ENCODE peak calls at places on chromosomes 5 and 9, in six cellular contexts. Z is SHP77, G is nucleus accumbens, I is ACHN, H is T-helper 1 cell, O is EH. L is an unnamed sample.

GRCh38 chr5:83764101-83764500 is 43.4 kb upstream of the HAPLN1 start:
- DNase-seq in I (no peak), G (no peak), H (no peak), Z (no peak), O (peak), L (no peak)

GRCh38 chr9:98778711-98779530 is 17.4 kb downstream of the ANKS6 start:
- DNase-seq in O (no peak), H (no peak), Z (no peak), I (peak), G (no peak), L (no peak)

GRCh38 chr9:79152306-79152705 is 419.5 kb upstream of the TLE4 start:
- DNase-seq in H (no peak), O (no peak), G (no peak), I (no peak), Z (no peak), L (no peak)

GRCh38 chr5:155728146-155728856 is 598.7 kb upstream of the SGCD start:
- DNase-seq in G (peak), I (no peak), O (peak), H (no peak), Z (no peak), L (peak)

GRCh38 chr5:61069150-61069549 is 93.1 kb downstream of the SMIM15 start:
- DNase-seq in H (no peak), O (no peak), G (no peak), Z (no peak), I (no peak), L (no peak)

GRCh38 chr5:23235246-23235645 is 272.2 kb upstream of the PRDM9 start:
- DNase-seq in Z (no peak), I (no peak), H (no peak), G (no peak), O (no peak), L (no peak)

GRCh38 chr9:87662808-87663528 is 63.0 kb upstream of the CTSL start:
- DNase-seq in Z (no peak), O (peak), H (no peak), G (no peak), I (peak), L (peak)

GRCh38 chr9:135474915-135475314 is 4.7 kb upstream of the PPP1R26 start:
- DNase-seq in Z (peak), G (no peak), H (no peak), I (peak), O (peak), L (no peak)

GRCh38 chr9:93192721-93193372 is 8.9 kb downstream of the WNK2 start:
- DNase-seq in G (no peak), Z (no peak), I (no peak), O (no peak), H (no peak), L (no peak)

GRCh38 chr9:111728617-111729366 is 65.9 kb downstream of the SHOC1 start:
- DNase-seq in Z (no peak), H (no peak), I (peak), O (peak), G (no peak), L (no peak)

GRCh38 chr9:110995511-110996340 is 42.5 kb downstream of the LPAR1 start:
- DNase-seq in I (no peak), O (peak), Z (no peak), G (no peak), H (no peak), L (no peak)

GRCh38 chr5:32628049-32628803 is 42.9 kb downstream of the SUB1 start:
- DNase-seq in H (no peak), G (no peak), I (no peak), O (peak), Z (peak), L (no peak)

GRCh38 chr5:149177911-149178565 is 36.7 kb downstream of the ABLIM3 start:
- DNase-seq in G (no peak), H (no peak), I (no peak), O (no peak), Z (no peak), L (no peak)

GRCh38 chr9:134165357-134166315 is 1.3 kb upstream of the RNU6ATAC start:
- DNase-seq in H (no peak), G (no peak), O (peak), I (peak), Z (no peak), L (no peak)

GRCh38 chr5:177023247-177023703 is 779 bp downstream of the ZNF346 start:
- DNase-seq in Z (no peak), G (no peak), O (peak), I (no peak), H (no peak), L (no peak)

GRCh38 chr5:76867827-76868693 is 18.2 kb downstream of the S100Z start:
- DNase-seq in O (peak), I (peak), G (peak), H (peak), Z (peak), L (peak)

GRCh38 chr5:76781775-76782174 is 37.1 kb upstream of the F2RL1 start:
- DNase-seq in I (no peak), Z (no peak), H (no peak), O (no peak), G (no peak), L (no peak)

GRCh38 chr9:88798476-88798875 is 192.8 kb upstream of the S1PR3 start:
- DNase-seq in I (no peak), G (no peak), Z (no peak), H (no peak), O (no peak), L (no peak)

GRCh38 chr5:72654231-72654630 is 147.0 kb upstream of the ZNF366 start:
- DNase-seq in G (no peak), O (no peak), Z (no peak), H (no peak), I (no peak), L (no peak)

L was measured in NCI-H2029.